ENCODE peak calls at places on chromosomes 13 and 19, in eight cellular contexts. One of them, this sample, is unnamed.

GRCh38 chr19:46887240-46887782 is 26.5 kb downstream of the ARHGAP35 start:
- DNase-seq in stimulated activated CD4-positive, alpha-beta T cell treated with anti-CD3 and anti-CD28 coated beads, Interleukin-4, amount 100 ng/mL, for 24 hours: no peak
- DNase-seq in GM13976: no peak
- DNase-seq in epithelial cell of esophagus: no peak
- DNase-seq in fibroblast of mammary gland: no peak
- DNase-seq in cardiac fibroblast: no peak
- DNase-seq in NCI-H510A treated with DMSO at 0.1 percent for 48 hours: no peak
- DNase-seq in left ventricle myocardium inferior: no peak
- DNase-seq in this sample: no peak

GRCh38 chr19:33193864-33194362 is at the start of gene LRP3:
- DNase-seq in fibroblast of mammary gland: no peak
- DNase-seq in epithelial cell of esophagus: peak
- DNase-seq in stimulated activated CD4-positive, alpha-beta T cell treated with anti-CD3 and anti-CD28 coated beads, Interleukin-4, amount 100 ng/mL, for 24 hours: no peak
- DNase-seq in cardiac fibroblast: peak
- DNase-seq in left ventricle myocardium inferior: peak
- DNase-seq in NCI-H510A treated with DMSO at 0.1 percent for 48 hours: peak
- DNase-seq in GM13976: no peak
- DNase-seq in this sample: no peak

GRCh38 chr13:98521876-98522275 is 55.0 kb downstream of the STK24 start:
- DNase-seq in GM13976: no peak
- DNase-seq in stimulated activated CD4-positive, alpha-beta T cell treated with anti-CD3 and anti-CD28 coated beads, Interleukin-4, amount 100 ng/mL, for 24 hours: no peak
- DNase-seq in cardiac fibroblast: no peak
- DNase-seq in NCI-H510A treated with DMSO at 0.1 percent for 48 hours: no peak
- DNase-seq in left ventricle myocardium inferior: no peak
- DNase-seq in epithelial cell of esophagus: no peak
- DNase-seq in fibroblast of mammary gland: no peak
- DNase-seq in this sample: no peak

GRCh38 chr13:33213024-33213795 is 72.3 kb downstream of the STARD13 start:
- DNase-seq in left ventricle myocardium inferior: no peak
- DNase-seq in NCI-H510A treated with DMSO at 0.1 percent for 48 hours: no peak
- DNase-seq in fibroblast of mammary gland: no peak
- DNase-seq in cardiac fibroblast: no peak
- DNase-seq in GM13976: no peak
- DNase-seq in epithelial cell of esophagus: peak
- DNase-seq in stimulated activated CD4-positive, alpha-beta T cell treated with anti-CD3 and anti-CD28 coated beads, Interleukin-4, amount 100 ng/mL, for 24 hours: no peak
- DNase-seq in this sample: no peak

GRCh38 chr13:19862511-19863313 is 737 bp downstream of the ZMYM5 start:
- DNase-seq in left ventricle myocardium inferior: peak
- DNase-seq in fibroblast of mammary gland: peak
- DNase-seq in NCI-H510A treated with DMSO at 0.1 percent for 48 hours: no peak
- DNase-seq in GM13976: peak
- DNase-seq in epithelial cell of esophagus: peak
- DNase-seq in cardiac fibroblast: peak
- DNase-seq in stimulated activated CD4-positive, alpha-beta T cell treated with anti-CD3 and anti-CD28 coated beads, Interleukin-4, amount 100 ng/mL, for 24 hours: peak
- DNase-seq in this sample: peak

GRCh38 chr13:98691360-98691759 is 61.1 kb downstream of the SLC15A1 start:
- DNase-seq in cardiac fibroblast: no peak
- DNase-seq in NCI-H510A treated with DMSO at 0.1 percent for 48 hours: no peak
- DNase-seq in left ventricle myocardium inferior: no peak
- DNase-seq in stimulated activated CD4-positive, alpha-beta T cell treated with anti-CD3 and anti-CD28 coated beads, Interleukin-4, amount 100 ng/mL, for 24 hours: no peak
- DNase-seq in GM13976: no peak
- DNase-seq in epithelial cell of esophagus: peak
- DNase-seq in fibroblast of mammary gland: no peak
- DNase-seq in this sample: no peak

GRCh38 chr13:24184855-24185254 is 24.3 kb downstream of the SPATA13 start:
- DNase-seq in left ventricle myocardium inferior: no peak
- DNase-seq in GM13976: no peak
- DNase-seq in epithelial cell of esophagus: no peak
- DNase-seq in cardiac fibroblast: no peak
- DNase-seq in NCI-H510A treated with DMSO at 0.1 percent for 48 hours: no peak
- DNase-seq in stimulated activated CD4-positive, alpha-beta T cell treated with anti-CD3 and anti-CD28 coated beads, Interleukin-4, amount 100 ng/mL, for 24 hours: no peak
- DNase-seq in fibroblast of mammary gland: no peak
- DNase-seq in this sample: no peak

GRCh38 chr19:41808663-41809566 is 12.5 kb downstream of the CEACAM3 start:
- DNase-seq in cardiac fibroblast: no peak
- DNase-seq in fibroblast of mammary gland: no peak
- DNase-seq in epithelial cell of esophagus: no peak
- DNase-seq in stimulated activated CD4-positive, alpha-beta T cell treated with anti-CD3 and anti-CD28 coated beads, Interleukin-4, amount 100 ng/mL, for 24 hours: no peak
- DNase-seq in NCI-H510A treated with DMSO at 0.1 percent for 48 hours: no peak
- DNase-seq in GM13976: no peak
- DNase-seq in left ventricle myocardium inferior: peak
- DNase-seq in this sample: no peak

GRCh38 chr19:10566658-10567410 is 1.0 kb upstream of the KRI1 start:
- DNase-seq in left ventricle myocardium inferior: no peak
- DNase-seq in fibroblast of mammary gland: no peak
- DNase-seq in cardiac fibroblast: no peak
- DNase-seq in epithelial cell of esophagus: no peak
- DNase-seq in GM13976: peak
- DNase-seq in NCI-H510A treated with DMSO at 0.1 percent for 48 hours: no peak
- DNase-seq in stimulated activated CD4-positive, alpha-beta T cell treated with anti-CD3 and anti-CD28 coated beads, Interleukin-4, amount 100 ng/mL, for 24 hours: peak
- DNase-seq in this sample: no peak

GRCh38 chr13:58480011-58480410 is 848.5 kb downstream of the PCDH17 start:
- DNase-seq in stimulated activated CD4-positive, alpha-beta T cell treated with anti-CD3 and anti-CD28 coated beads, Interleukin-4, amount 100 ng/mL, for 24 hours: no peak
- DNase-seq in epithelial cell of esophagus: no peak
- DNase-seq in GM13976: no peak
- DNase-seq in fibroblast of mammary gland: no peak
- DNase-seq in left ventricle myocardium inferior: no peak
- DNase-seq in NCI-H510A treated with DMSO at 0.1 percent for 48 hours: no peak
- DNase-seq in cardiac fibroblast: no peak
- DNase-seq in this sample: no peak

GRCh38 chr13:22014469-22014868 is 343.6 kb downstream of the FGF9 start:
- DNase-seq in NCI-H510A treated with DMSO at 0.1 percent for 48 hours: no peak
- DNase-seq in cardiac fibroblast: no peak
- DNase-seq in left ventricle myocardium inferior: no peak
- DNase-seq in fibroblast of mammary gland: no peak
- DNase-seq in GM13976: no peak
- DNase-seq in epithelial cell of esophagus: peak
- DNase-seq in stimulated activated CD4-positive, alpha-beta T cell treated with anti-CD3 and anti-CD28 coated beads, Interleukin-4, amount 100 ng/mL, for 24 hours: no peak
- DNase-seq in this sample: peak

GRCh38 chr13:22316494-22317025 is 645.7 kb downstream of the FGF9 start:
- DNase-seq in stimulated activated CD4-positive, alpha-beta T cell treated with anti-CD3 and anti-CD28 coated beads, Interleukin-4, amount 100 ng/mL, for 24 hours: no peak
- DNase-seq in fibroblast of mammary gland: no peak
- DNase-seq in epithelial cell of esophagus: no peak
- DNase-seq in NCI-H510A treated with DMSO at 0.1 percent for 48 hours: no peak
- DNase-seq in GM13976: no peak
- DNase-seq in left ventricle myocardium inferior: no peak
- DNase-seq in cardiac fibroblast: no peak
- DNase-seq in this sample: no peak

GRCh38 chr13:54511356-54511755 is 1482.7 kb downstream of the OLFM4 start:
- DNase-seq in GM13976: no peak
- DNase-seq in epithelial cell of esophagus: no peak
- DNase-seq in cardiac fibroblast: no peak
- DNase-seq in NCI-H510A treated with DMSO at 0.1 percent for 48 hours: no peak
- DNase-seq in stimulated activated CD4-positive, alpha-beta T cell treated with anti-CD3 and anti-CD28 coated beads, Interleukin-4, amount 100 ng/mL, for 24 hours: no peak
- DNase-seq in left ventricle myocardium inferior: no peak
- DNase-seq in fibroblast of mammary gland: no peak
- DNase-seq in this sample: no peak

This sample was measured in HT1080.